ENCODE peak calls at places on chromosomes 2 and 18, in nine cellular contexts. Y, A, I, D, T, N, L, C and W are unnamed samples.

GRCh38 chr2:24491626-24492282 is 700 bp downstream of the NCOA1 start:
- DNase-seq in Y (peak; percentile 31), C (peak; percentile 52), A (peak; percentile 84), T (peak; percentile 46), L (no peak), D (peak; percentile 86), I (peak; percentile 57), N (peak; percentile 73), W (peak; percentile 81)

GRCh38 chr2:111186123-111186715 is 65.5 kb downstream of the BCL2L11 start:
- DNase-seq in L (no peak), N (peak; percentile 59), D (no peak), C (no peak), Y (no peak), I (no peak), A (no peak), T (no peak), W (no peak)

GRCh38 chr2:230666885-230667712 is 45.5 kb upstream of the CAB39 start:
- DNase-seq in Y (no peak), D (no peak), L (no peak), C (no peak), T (peak; percentile 32), N (no peak), I (no peak), A (no peak), W (no peak)

GRCh38 chr2:137172162-137172561 is 406.8 kb downstream of the THSD7B start:
- DNase-seq in A (no peak), D (no peak), L (peak; percentile 7), N (no peak), C (no peak), Y (no peak), I (no peak), T (no peak), W (no peak)

GRCh38 chr2:39015424-39015823 is 105.4 kb downstream of the SOS1 start:
- DNase-seq in Y (no peak), D (no peak), T (no peak), A (no peak), C (no peak), I (no peak), N (no peak), L (no peak), W (no peak)

GRCh38 chr2:112547333-112547732 is 5.1 kb downstream of the POLR1B start:
- DNase-seq in C (no peak), A (no peak), T (peak; percentile 66), D (no peak), Y (peak; percentile 82), N (no peak), L (no peak), I (no peak), W (no peak)

GRCh38 chr18:26549486-26550435 is 1.4 kb upstream of the KCTD1 start:
- DNase-seq in T (peak; percentile 71), A (peak; percentile 83), L (no peak), C (peak; percentile 33), Y (peak; percentile 71), I (no peak), N (peak; percentile 89), D (no peak), W (peak; percentile 65)

GRCh38 chr2:40041983-40042382 is 262.9 kb upstream of the THUMPD2 start:
- DNase-seq in I (no peak), N (no peak), Y (no peak), D (no peak), C (no peak), L (no peak), T (peak; percentile 79), A (no peak), W (no peak)

GRCh38 chr2:109478906-109479493 is 134.8 kb downstream of the SEPTIN10 start:
- DNase-seq in C (no peak), A (no peak), T (no peak), Y (no peak), N (no peak), L (no peak), D (no peak), I (no peak), W (no peak)

GRCh38 chr2:104476563-104476988 is 377.3 kb upstream of the POU3F3 start:
- DNase-seq in I (no peak), L (no peak), A (no peak), N (no peak), T (no peak), D (no peak), C (no peak), Y (no peak), W (no peak)

DNA sequence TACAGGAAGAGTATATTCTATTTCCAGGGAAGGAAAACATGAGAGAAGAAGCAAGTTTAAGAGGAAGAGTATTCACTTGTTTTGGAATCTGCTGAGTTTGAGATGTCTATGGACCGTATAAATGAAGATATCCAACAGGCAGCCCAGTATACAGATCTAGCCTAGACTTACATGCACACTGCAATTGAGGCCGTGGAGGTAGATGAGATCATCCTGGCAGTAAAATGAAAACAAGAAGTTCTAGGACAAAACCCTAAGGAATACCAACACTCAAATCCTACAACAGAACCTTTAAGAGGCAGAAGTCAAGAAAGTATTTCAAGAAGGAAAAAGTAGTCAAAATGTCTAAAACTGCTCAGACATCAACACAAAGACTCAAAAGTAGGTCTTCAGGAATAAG is 16.0 kb downstream of the GRB14 start:
- DNase-seq in C (no peak), D (no peak), Y (no peak), T (no peak), A (no peak), N (no peak), I (no peak), L (no peak), W (no peak)
- TF ChIP-seq CTCF in C (no peak), D (no peak), Y (no peak), T (no peak), A (no peak), N (no peak), I (no peak), L (no peak), W (no peak)

GRCh38 chr2:158459161-158460003 is 2.6 kb downstream of the PKP4 start:
- DNase-seq in L (no peak), D (no peak), A (no peak), N (no peak), T (peak; percentile 12), C (no peak), Y (no peak), I (no peak), W (no peak)

GRCh38 chr2:158458617-158458920 is 1.8 kb downstream of the PKP4 start:
- DNase-seq in L (no peak), Y (no peak), T (peak; percentile 13), D (no peak), C (no peak), N (no peak), A (no peak), I (no peak), W (no peak)

GRCh38 chr2:158463496-158464095 is 6.8 kb downstream of the PKP4 start:
- DNase-seq in L (no peak), N (no peak), Y (no peak), I (no peak), A (no peak), C (no peak), D (no peak), T (peak; percentile 19), W (no peak)

GRCh38 chr2:158457826-158458616 is 1.3 kb downstream of the PKP4 start:
- DNase-seq in N (peak; percentile 78), T (peak; percentile 60), A (peak; percentile 93), Y (peak; percentile 94), D (peak; percentile 89), L (no peak), C (peak; percentile 65), I (peak; percentile 55), W (peak; percentile 74)

DNA sequence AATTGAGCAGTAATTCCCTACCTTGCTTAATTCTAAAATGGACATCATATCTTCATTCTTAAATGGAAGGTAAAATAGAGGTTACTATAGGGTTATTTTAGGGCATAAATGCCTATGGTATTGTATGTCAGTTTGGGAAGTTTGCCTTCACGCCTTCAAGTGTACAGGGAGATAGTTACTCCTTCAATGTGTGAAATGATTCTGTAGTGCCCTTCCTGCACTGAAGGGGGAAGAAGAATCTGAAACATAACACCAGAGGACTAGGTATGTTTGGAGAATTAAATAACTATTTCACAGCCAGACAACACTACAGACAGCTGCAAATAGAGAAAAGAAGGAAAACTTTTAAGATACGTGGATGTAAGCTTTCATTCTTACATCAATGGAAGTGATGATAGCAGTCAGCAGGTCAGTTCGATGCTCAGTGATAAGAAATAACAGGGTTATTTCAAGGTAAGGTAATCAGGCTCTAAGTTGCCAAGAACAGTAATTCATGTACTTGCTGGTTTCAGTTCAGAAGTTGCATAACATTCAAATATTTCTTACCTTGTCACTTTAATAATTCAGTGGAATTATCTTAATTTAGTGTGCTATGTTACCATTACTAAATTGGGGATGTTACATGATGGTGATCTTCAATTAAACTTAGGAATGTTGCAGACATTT is 4.0 kb downstream of the PKP4 start:
- DNase-seq in C (no peak), D (no peak), I (no peak), L (no peak), N (no peak), A (no peak), Y (no peak), T (peak; percentile 36), W (no peak)
- TF ChIP-seq CTCF in C (no peak), D (peak; percentile 46), I (no peak), L (peak; percentile 29), N (no peak), A (no peak), Y (peak; percentile 32), T (no peak), W (no peak)

GRCh38 chr2:43228341-43228751 is 1.9 kb upstream of the ZFP36L2 start:
- DNase-seq in I (no peak), D (no peak), T (peak; percentile 17), C (no peak), N (no peak), A (no peak), Y (no peak), L (no peak), W (no peak)

GRCh38 chr2:43226955-43227829 is 786 bp upstream of the ZFP36L2 start:
- DNase-seq in T (peak; percentile 95), C (peak; percentile 87), N (peak; percentile 99), A (peak; percentile 99), D (peak; percentile 91), L (no peak), Y (peak; percentile 98), I (peak; percentile 73), W (peak; percentile 80)

GRCh38 chr2:43228782-43229659 is 2.6 kb upstream of the ZFP36L2 start:
- DNase-seq in A (no peak), D (no peak), Y (no peak), C (no peak), N (no peak), T (peak; percentile 23), L (no peak), I (no peak), W (no peak)

GRCh38 chr2:43226558-43226954 is at the start of gene ZFP36L2:
- DNase-seq in A (peak; percentile 99), T (peak; percentile 99), D (peak; percentile 99), N (peak; percentile 98), L (no peak), C (peak; percentile 97), I (peak; percentile 94), Y (peak; percentile 96), W (peak; percentile 99)

GRCh38 chr2:43227830-43228280 is 1.4 kb upstream of the ZFP36L2 start:
- DNase-seq in T (no peak), D (no peak), N (no peak), A (no peak), Y (no peak), C (peak; percentile 89), L (no peak), I (no peak), W (peak; percentile 65)
- TF ChIP-seq CTCF in T (no peak), D (no peak), N (no peak), A (no peak), Y (no peak), C (no peak), L (peak; percentile 54), I (no peak), W (peak; percentile 17)

DNA sequence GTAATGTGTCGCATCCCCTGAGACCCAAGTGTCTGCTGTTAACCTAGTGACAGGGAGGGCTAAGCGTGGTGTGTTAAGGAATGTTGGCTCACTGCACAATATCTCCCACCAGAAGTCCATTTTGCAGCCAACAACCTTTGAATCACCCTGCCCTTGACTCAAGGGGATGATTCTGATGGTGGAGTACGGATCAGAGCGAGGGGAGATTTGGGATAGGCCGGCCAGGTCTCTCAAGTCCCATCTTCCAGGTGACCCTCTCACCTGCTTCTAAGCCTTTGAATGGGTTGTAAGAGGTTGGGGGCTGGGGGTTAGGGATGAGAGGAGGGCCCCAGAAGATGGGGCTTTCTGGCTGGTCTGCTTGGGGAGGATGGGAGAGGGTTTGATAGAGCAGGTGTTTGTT is 43.3 kb downstream of the SERTAD2 start:
- DNase-seq in L (no peak), N (no peak), T (no peak), D (peak; percentile 27), C (no peak), Y (no peak), I (no peak), A (no peak), W (no peak)
- TF ChIP-seq CTCF in L (no peak), N (no peak), T (no peak), D (no peak), C (no peak), Y (no peak), I (no peak), A (no peak), W (no peak)